ENCODE peak calls at places on chromosome 16, in six cellular contexts. One of them, this sample, is unnamed.

GRCh38 chr16:677306-678190 is 2.1 kb downstream of the RHBDL1 start:
- DNase-seq in fibroblast of pulmonary artery: no peak
- DNase-seq in pons: no peak
- DNase-seq in SHP77: no peak
- DNase-seq in Calu3: no peak
- DNase-seq in ACHN: no peak
- DNase-seq in this sample: no peak

GRCh38 chr16:72658888-72659717 is 388.8 kb downstream of the ZFHX3 start:
- DNase-seq in SHP77: no peak
- DNase-seq in pons: no peak
- DNase-seq in ACHN: no peak
- DNase-seq in fibroblast of pulmonary artery: peak
- DNase-seq in Calu3: no peak
- DNase-seq in this sample: no peak

GRCh38 chr16:88957887-88958577 is 19.0 kb downstream of the CBFA2T3 start:
- DNase-seq in Calu3: no peak
- DNase-seq in ACHN: no peak
- DNase-seq in fibroblast of pulmonary artery: no peak
- DNase-seq in SHP77: no peak
- DNase-seq in pons: peak
- DNase-seq in this sample: no peak

GRCh38 chr16:67884684-67885083 is at the start of gene NRN1L:
- DNase-seq in SHP77: peak
- DNase-seq in pons: peak
- DNase-seq in fibroblast of pulmonary artery: peak
- DNase-seq in ACHN: peak
- DNase-seq in Calu3: no peak
- DNase-seq in this sample: peak

GRCh38 chr16:8925455-8925854 is 38.3 kb downstream of the USP7 start:
- DNase-seq in SHP77: no peak
- DNase-seq in fibroblast of pulmonary artery: no peak
- DNase-seq in ACHN: no peak
- DNase-seq in Calu3: no peak
- DNase-seq in pons: no peak
- DNase-seq in this sample: no peak

GRCh38 chr16:11047057-11047456 is 102.7 kb downstream of the CLEC16A start:
- DNase-seq in Calu3: no peak
- DNase-seq in fibroblast of pulmonary artery: peak
- DNase-seq in ACHN: no peak
- DNase-seq in SHP77: no peak
- DNase-seq in pons: no peak
- DNase-seq in this sample: no peak

GRCh38 chr16:77711775-77712174 is 10.5 kb upstream of the NUDT7 start:
- DNase-seq in ACHN: no peak
- DNase-seq in SHP77: no peak
- DNase-seq in pons: no peak
- DNase-seq in Calu3: no peak
- DNase-seq in fibroblast of pulmonary artery: no peak
- DNase-seq in this sample: no peak

GRCh38 chr16:61887903-61888302 is 148.3 kb downstream of the CDH8 start:
- DNase-seq in pons: peak
- DNase-seq in ACHN: peak
- DNase-seq in SHP77: no peak
- DNase-seq in fibroblast of pulmonary artery: peak
- DNase-seq in Calu3: no peak
- DNase-seq in this sample: no peak

GRCh38 chr16:57941016-57941656 is 29.8 kb downstream of the CNGB1 start:
- DNase-seq in ACHN: peak
- DNase-seq in Calu3: peak
- DNase-seq in pons: peak
- DNase-seq in fibroblast of pulmonary artery: peak
- DNase-seq in SHP77: no peak
- DNase-seq in this sample: no peak

GRCh38 chr16:21634216-21634615 is 18.2 kb downstream of the IGSF6 start:
- DNase-seq in SHP77: no peak
- DNase-seq in ACHN: no peak
- DNase-seq in fibroblast of pulmonary artery: no peak
- DNase-seq in Calu3: peak
- DNase-seq in pons: no peak
- DNase-seq in this sample: no peak

GRCh38 chr16:25317732-25318316 is 60.2 kb upstream of the ZKSCAN2 start:
- DNase-seq in pons: no peak
- DNase-seq in SHP77: no peak
- DNase-seq in fibroblast of pulmonary artery: no peak
- DNase-seq in ACHN: no peak
- DNase-seq in Calu3: no peak
- DNase-seq in this sample: no peak

GRCh38 chr16:9128346-9129342 is 37.2 kb downstream of the HAPSTR1 start:
- DNase-seq in ACHN: no peak
- DNase-seq in pons: no peak
- DNase-seq in SHP77: no peak
- DNase-seq in Calu3: no peak
- DNase-seq in fibroblast of pulmonary artery: no peak
- DNase-seq in this sample: no peak

GRCh38 chr16:84088695-84089395 is 27.9 kb downstream of the MBTPS1 start:
- DNase-seq in SHP77: peak
- DNase-seq in Calu3: no peak
- DNase-seq in fibroblast of pulmonary artery: no peak
- DNase-seq in ACHN: no peak
- DNase-seq in pons: no peak
- DNase-seq in this sample: no peak

GRCh38 chr16:22117666-22118065 is 25.3 kb downstream of the VWA3A start:
- DNase-seq in Calu3: no peak
- DNase-seq in SHP77: no peak
- DNase-seq in ACHN: no peak
- DNase-seq in pons: no peak
- DNase-seq in fibroblast of pulmonary artery: no peak
- DNase-seq in this sample: no peak

GRCh38 chr16:3950343-3951193 is 70.1 kb upstream of the CREBBP start:
- DNase-seq in SHP77: no peak
- DNase-seq in pons: no peak
- DNase-seq in ACHN: peak
- DNase-seq in Calu3: peak
- DNase-seq in fibroblast of pulmonary artery: peak
- DNase-seq in this sample: no peak

GRCh38 chr16:84446086-84446485 is 58.4 kb downstream of the MEAK7 start:
- DNase-seq in pons: no peak
- DNase-seq in ACHN: no peak
- DNase-seq in SHP77: no peak
- DNase-seq in fibroblast of pulmonary artery: peak
- DNase-seq in Calu3: no peak
- DNase-seq in this sample: no peak

GRCh38 chr16:15682105-15682570 is 32.1 kb downstream of the NDE1 start:
- DNase-seq in fibroblast of pulmonary artery: peak
- DNase-seq in ACHN: peak
- DNase-seq in pons: peak
- DNase-seq in Calu3: peak
- DNase-seq in SHP77: no peak
- DNase-seq in this sample: no peak

GRCh38 chr16:10521681-10522274 is 58.6 kb downstream of the EMP2 start:
- DNase-seq in pons: peak
- DNase-seq in fibroblast of pulmonary artery: peak
- DNase-seq in SHP77: peak
- DNase-seq in ACHN: peak
- DNase-seq in Calu3: peak
- DNase-seq in this sample: peak

GRCh38 chr16:86854058-86854621 is 275.8 kb downstream of the FOXL1 start:
- DNase-seq in pons: no peak
- DNase-seq in SHP77: no peak
- DNase-seq in fibroblast of pulmonary artery: no peak
- DNase-seq in ACHN: no peak
- DNase-seq in Calu3: no peak
- DNase-seq in this sample: no peak

GRCh38 chr16:9334091-9334490 is 242.6 kb downstream of the HAPSTR1 start:
- DNase-seq in Calu3: no peak
- DNase-seq in SHP77: no peak
- DNase-seq in ACHN: no peak
- DNase-seq in fibroblast of pulmonary artery: no peak
- DNase-seq in pons: no peak
- DNase-seq in this sample: no peak

GRCh38 chr16:19857593-19857992 is 27.1 kb downstream of the GPRC5B start:
- DNase-seq in ACHN: no peak
- DNase-seq in pons: peak
- DNase-seq in SHP77: no peak
- DNase-seq in Calu3: no peak
- DNase-seq in fibroblast of pulmonary artery: no peak
- DNase-seq in this sample: no peak

GRCh38 chr16:29975134-29975538 is 1.5 kb downstream of the TAOK2 start:
- DNase-seq in Calu3: no peak
- DNase-seq in SHP77: no peak
- DNase-seq in pons: no peak
- DNase-seq in ACHN: no peak
- DNase-seq in fibroblast of pulmonary artery: no peak
- DNase-seq in this sample: no peak

GRCh38 chr16:82152641-82153094 is 17.4 kb downstream of the MPHOSPH6 start:
- DNase-seq in SHP77: no peak
- DNase-seq in Calu3: no peak
- DNase-seq in fibroblast of pulmonary artery: no peak
- DNase-seq in ACHN: no peak
- DNase-seq in pons: no peak
- DNase-seq in this sample: no peak

GRCh38 chr16:67571981-67572431 is 9.7 kb downstream of the CTCF start:
- DNase-seq in Calu3: no peak
- DNase-seq in fibroblast of pulmonary artery: peak
- DNase-seq in ACHN: no peak
- DNase-seq in pons: no peak
- DNase-seq in SHP77: no peak
- DNase-seq in this sample: no peak

GRCh38 chr16:77869997-77870813 is 81.8 kb downstream of the VAT1L start:
- DNase-seq in fibroblast of pulmonary artery: peak
- DNase-seq in Calu3: no peak
- DNase-seq in pons: peak
- DNase-seq in ACHN: no peak
- DNase-seq in SHP77: no peak
- DNase-seq in this sample: no peak

GRCh38 chr16:14182999-14183398 is 111.9 kb downstream of the MRTFB start:
- DNase-seq in Calu3: no peak
- DNase-seq in fibroblast of pulmonary artery: no peak
- DNase-seq in SHP77: no peak
- DNase-seq in pons: no peak
- DNase-seq in ACHN: no peak
- DNase-seq in this sample: no peak

GRCh38 chr16:2498531-2499253 is 15.1 kb upstream of the ATP6V0C start:
- DNase-seq in ACHN: no peak
- DNase-seq in pons: no peak
- DNase-seq in Calu3: no peak
- DNase-seq in SHP77: no peak
- DNase-seq in fibroblast of pulmonary artery: no peak
- DNase-seq in this sample: no peak

GRCh38 chr16:88926374-88926990 is 50.5 kb downstream of the CBFA2T3 start:
- DNase-seq in fibroblast of pulmonary artery: no peak
- DNase-seq in ACHN: peak
- DNase-seq in SHP77: no peak
- DNase-seq in Calu3: peak
- DNase-seq in pons: no peak
- DNase-seq in this sample: no peak

GRCh38 chr16:46714797-46715591 is 25.5 kb downstream of the ORC6 start:
- DNase-seq in fibroblast of pulmonary artery: no peak
- DNase-seq in pons: no peak
- DNase-seq in ACHN: no peak
- DNase-seq in SHP77: no peak
- DNase-seq in Calu3: no peak
- DNase-seq in this sample: no peak

GRCh38 chr16:72946474-72947194 is 101.3 kb downstream of the ZFHX3 start:
- DNase-seq in fibroblast of pulmonary artery: peak
- DNase-seq in ACHN: no peak
- DNase-seq in pons: no peak
- DNase-seq in SHP77: no peak
- DNase-seq in Calu3: no peak
- DNase-seq in this sample: no peak

GRCh38 chr16:47519037-47519436 is 57.9 kb downstream of the PHKB start:
- DNase-seq in pons: peak
- DNase-seq in fibroblast of pulmonary artery: peak
- DNase-seq in ACHN: peak
- DNase-seq in Calu3: no peak
- DNase-seq in SHP77: no peak
- DNase-seq in this sample: no peak

GRCh38 chr16:14489460-14489859 is 140.6 kb downstream of the PARN start:
- DNase-seq in ACHN: peak
- DNase-seq in Calu3: peak
- DNase-seq in pons: no peak
- DNase-seq in SHP77: no peak
- DNase-seq in fibroblast of pulmonary artery: no peak
- DNase-seq in this sample: no peak

GRCh38 chr16:47143329-47143676 is 442 bp downstream of the NETO2 start:
- DNase-seq in ACHN: peak
- DNase-seq in fibroblast of pulmonary artery: peak
- DNase-seq in pons: no peak
- DNase-seq in Calu3: peak
- DNase-seq in SHP77: peak
- DNase-seq in this sample: no peak

GRCh38 chr16:57998484-57998883 is 2.0 kb downstream of the ZNF319 start:
- DNase-seq in fibroblast of pulmonary artery: peak
- DNase-seq in pons: no peak
- DNase-seq in SHP77: no peak
- DNase-seq in ACHN: no peak
- DNase-seq in Calu3: no peak
- DNase-seq in this sample: no peak

GRCh38 chr16:66636199-66636598 is 31.7 kb downstream of the CMTM3 start:
- DNase-seq in SHP77: no peak
- DNase-seq in ACHN: no peak
- DNase-seq in fibroblast of pulmonary artery: no peak
- DNase-seq in pons: no peak
- DNase-seq in Calu3: no peak
- DNase-seq in this sample: no peak

GRCh38 chr16:57041182-57042156 is 50.9 kb upstream of the CPNE2 start:
- DNase-seq in SHP77: no peak
- DNase-seq in fibroblast of pulmonary artery: no peak
- DNase-seq in ACHN: no peak
- DNase-seq in Calu3: no peak
- DNase-seq in pons: no peak
- DNase-seq in this sample: no peak

GRCh38 chr16:28931801-28932225 is at the start of gene CD19:
- DNase-seq in SHP77: no peak
- DNase-seq in Calu3: no peak
- DNase-seq in fibroblast of pulmonary artery: no peak
- DNase-seq in pons: no peak
- DNase-seq in ACHN: no peak
- DNase-seq in this sample: no peak

GRCh38 chr16:69199382-69199781 is 12.4 kb downstream of the SNTB2 start:
- DNase-seq in pons: no peak
- DNase-seq in ACHN: no peak
- DNase-seq in Calu3: no peak
- DNase-seq in SHP77: no peak
- DNase-seq in fibroblast of pulmonary artery: peak
- DNase-seq in this sample: no peak

GRCh38 chr16:71894229-71894920 is 956 bp upstream of the IST1 start:
- DNase-seq in Calu3: peak
- DNase-seq in ACHN: peak
- DNase-seq in fibroblast of pulmonary artery: peak
- DNase-seq in pons: peak
- DNase-seq in SHP77: no peak
- DNase-seq in this sample: no peak

This sample was measured in NCI-H1048.